ENCODE peak calls at places on chromosomes 7 and 10, in seven cellular contexts. One of them, this sample, is unnamed.

GRCh38 chr7:54812747-54813146 is 53.7 kb upstream of the SEC61G start:
- DNase-seq in esophagus muscularis mucosa: no peak
- DNase-seq in SK-N-MC: no peak
- DNase-seq in A549: no peak
- DNase-seq in DND-41: no peak
- DNase-seq in OCI-LY7: no peak
- DNase-seq in lower leg skin: no peak
- DNase-seq in this sample: no peak

GRCh38 chr10:72227826-72228225 is 11.8 kb upstream of the ASCC1 start:
- DNase-seq in lower leg skin: no peak
- DNase-seq in SK-N-MC: no peak
- DNase-seq in esophagus muscularis mucosa: no peak
- DNase-seq in DND-41: no peak
- DNase-seq in A549: no peak
- DNase-seq in OCI-LY7: no peak
- DNase-seq in this sample: no peak

GRCh38 chr10:29130190-29130673 is 158.6 kb upstream of the LYZL1 start:
- DNase-seq in lower leg skin: no peak
- DNase-seq in esophagus muscularis mucosa: no peak
- DNase-seq in SK-N-MC: no peak
- DNase-seq in OCI-LY7: peak; percentile 2
- DNase-seq in A549: peak; percentile 69
- DNase-seq in DND-41: no peak
- DNase-seq in this sample: peak; percentile 36

GRCh38 chr10:132389631-132390454 is 7.2 kb upstream of the PWWP2B start:
- DNase-seq in esophagus muscularis mucosa: no peak
- DNase-seq in OCI-LY7: peak; percentile 10
- DNase-seq in SK-N-MC: no peak
- DNase-seq in A549: no peak
- DNase-seq in lower leg skin: no peak
- DNase-seq in DND-41: no peak
- DNase-seq in this sample: no peak

GRCh38 chr10:19719320-19719719 is 96.9 kb upstream of the PLXDC2 start:
- DNase-seq in A549: no peak
- DNase-seq in lower leg skin: peak; percentile 25
- DNase-seq in OCI-LY7: no peak
- DNase-seq in SK-N-MC: peak; percentile 88
- DNase-seq in esophagus muscularis mucosa: no peak
- DNase-seq in DND-41: no peak
- DNase-seq in this sample: no peak

GRCh38 chr7:100034871-100035510 is 14.6 kb upstream of the ZSCAN21 start:
- DNase-seq in lower leg skin: no peak
- DNase-seq in A549: peak; percentile 42
- DNase-seq in esophagus muscularis mucosa: no peak
- DNase-seq in OCI-LY7: no peak
- DNase-seq in SK-N-MC: no peak
- DNase-seq in DND-41: no peak
- DNase-seq in this sample: no peak

GRCh38 chr10:34075269-34075926 is 739.7 kb downstream of the PARD3 start:
- DNase-seq in lower leg skin: no peak
- DNase-seq in DND-41: no peak
- DNase-seq in OCI-LY7: no peak
- DNase-seq in A549: no peak
- DNase-seq in esophagus muscularis mucosa: peak; percentile 91
- DNase-seq in SK-N-MC: no peak
- DNase-seq in this sample: no peak

GRCh38 chr10:111875760-111876159 is 307.8 kb downstream of the GPAM start:
- DNase-seq in SK-N-MC: no peak
- DNase-seq in A549: no peak
- DNase-seq in OCI-LY7: no peak
- DNase-seq in esophagus muscularis mucosa: no peak
- DNase-seq in lower leg skin: no peak
- DNase-seq in DND-41: no peak
- DNase-seq in this sample: no peak

GRCh38 chr7:17696422-17696821 is 243.9 kb downstream of the SNX13 start:
- DNase-seq in A549: peak; percentile 93
- DNase-seq in DND-41: no peak
- DNase-seq in lower leg skin: peak; percentile 81
- DNase-seq in OCI-LY7: no peak
- DNase-seq in SK-N-MC: no peak
- DNase-seq in esophagus muscularis mucosa: no peak
- DNase-seq in this sample: no peak

DNA sequence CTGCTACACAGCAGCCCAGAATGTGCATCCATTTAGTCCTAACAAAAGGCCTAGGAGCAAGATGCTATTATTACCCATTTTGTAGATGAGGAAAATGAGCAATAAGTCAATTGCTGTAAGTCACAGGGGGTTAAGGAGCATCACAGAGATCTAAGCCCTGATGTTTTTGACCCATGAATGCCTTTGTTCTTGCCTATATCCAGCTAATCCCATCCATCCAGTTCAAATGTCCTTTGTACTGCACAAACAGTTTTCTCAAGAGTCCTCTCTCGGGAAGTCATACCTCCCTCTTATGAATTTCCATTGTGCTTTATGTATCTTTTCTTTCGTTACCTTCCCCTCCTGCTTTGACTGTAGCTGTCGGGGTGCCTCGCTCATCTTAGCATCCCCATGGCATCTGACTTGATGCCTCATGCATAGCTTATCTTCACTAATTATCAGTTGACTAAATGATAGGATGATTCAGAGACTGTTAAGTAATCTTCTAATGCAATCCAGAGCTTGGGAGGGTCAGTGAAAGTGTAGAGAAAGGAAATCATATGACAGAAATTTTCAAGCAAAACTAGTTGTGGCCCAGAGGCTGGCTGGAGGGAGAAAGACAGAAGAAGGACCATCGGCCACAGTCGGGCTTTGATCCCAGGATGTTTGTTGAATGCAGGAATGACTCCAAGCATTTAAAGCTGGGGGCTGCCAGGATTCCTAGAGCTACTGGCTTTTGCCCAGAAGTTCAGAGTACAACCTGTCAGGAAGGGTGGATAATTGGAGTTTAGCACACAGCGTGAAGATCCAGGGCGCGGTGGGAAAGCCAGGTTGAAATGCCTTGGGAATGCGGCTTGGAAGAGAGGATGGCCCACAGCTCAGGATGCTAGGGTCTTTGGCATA is 23.5 kb downstream of the BLVRA start:
- DNase-seq in SK-N-MC: no peak
- DNase-seq in OCI-LY7: no peak
- DNase-seq in DND-41: no peak
- DNase-seq in esophagus muscularis mucosa: no peak
- DNase-seq in A549: no peak
- DNase-seq in lower leg skin: no peak
- DNase-seq in this sample: no peak
- H3K4me3 ChIP-seq in SK-N-MC: no peak overlapping the region
- H3K4me3 ChIP-seq in OCI-LY7: no peak overlapping the region
- H3K4me3 ChIP-seq in DND-41: no peak overlapping the region
- H3K4me3 ChIP-seq in esophagus muscularis mucosa: no peak overlapping the region
- H3K4me3 ChIP-seq in A549: no peak overlapping the region
- H3K4me3 ChIP-seq in lower leg skin: no peak overlapping the region
- H3K4me3 ChIP-seq in this sample: no peak overlapping the region

GRCh38 chr7:5282464-5283316 is at the start of gene SLC29A4:
- DNase-seq in SK-N-MC: no peak
- DNase-seq in OCI-LY7: no peak
- DNase-seq in A549: peak; percentile 48
- DNase-seq in esophagus muscularis mucosa: no peak
- DNase-seq in DND-41: no peak
- DNase-seq in lower leg skin: no peak
- DNase-seq in this sample: peak; percentile 15

GRCh38 chr7:5279734-5280133 is 3.0 kb upstream of the SLC29A4 start:
- DNase-seq in esophagus muscularis mucosa: no peak
- DNase-seq in DND-41: no peak
- DNase-seq in lower leg skin: no peak
- DNase-seq in OCI-LY7: no peak
- DNase-seq in SK-N-MC: no peak
- DNase-seq in A549: no peak
- DNase-seq in this sample: no peak

GRCh38 chr7:5286933-5287332 is 4.2 kb downstream of the SLC29A4 start:
- DNase-seq in A549: no peak
- DNase-seq in esophagus muscularis mucosa: no peak
- DNase-seq in OCI-LY7: no peak
- DNase-seq in SK-N-MC: no peak
- DNase-seq in lower leg skin: no peak
- DNase-seq in DND-41: no peak
- DNase-seq in this sample: no peak

GRCh38 chr7:5284304-5285281 is 1.9 kb downstream of the SLC29A4 start:
- DNase-seq in A549: peak; percentile 84
- DNase-seq in esophagus muscularis mucosa: no peak
- DNase-seq in SK-N-MC: no peak
- DNase-seq in OCI-LY7: peak; percentile 72
- DNase-seq in DND-41: no peak
- DNase-seq in lower leg skin: no peak
- DNase-seq in this sample: peak; percentile 70

DNA sequence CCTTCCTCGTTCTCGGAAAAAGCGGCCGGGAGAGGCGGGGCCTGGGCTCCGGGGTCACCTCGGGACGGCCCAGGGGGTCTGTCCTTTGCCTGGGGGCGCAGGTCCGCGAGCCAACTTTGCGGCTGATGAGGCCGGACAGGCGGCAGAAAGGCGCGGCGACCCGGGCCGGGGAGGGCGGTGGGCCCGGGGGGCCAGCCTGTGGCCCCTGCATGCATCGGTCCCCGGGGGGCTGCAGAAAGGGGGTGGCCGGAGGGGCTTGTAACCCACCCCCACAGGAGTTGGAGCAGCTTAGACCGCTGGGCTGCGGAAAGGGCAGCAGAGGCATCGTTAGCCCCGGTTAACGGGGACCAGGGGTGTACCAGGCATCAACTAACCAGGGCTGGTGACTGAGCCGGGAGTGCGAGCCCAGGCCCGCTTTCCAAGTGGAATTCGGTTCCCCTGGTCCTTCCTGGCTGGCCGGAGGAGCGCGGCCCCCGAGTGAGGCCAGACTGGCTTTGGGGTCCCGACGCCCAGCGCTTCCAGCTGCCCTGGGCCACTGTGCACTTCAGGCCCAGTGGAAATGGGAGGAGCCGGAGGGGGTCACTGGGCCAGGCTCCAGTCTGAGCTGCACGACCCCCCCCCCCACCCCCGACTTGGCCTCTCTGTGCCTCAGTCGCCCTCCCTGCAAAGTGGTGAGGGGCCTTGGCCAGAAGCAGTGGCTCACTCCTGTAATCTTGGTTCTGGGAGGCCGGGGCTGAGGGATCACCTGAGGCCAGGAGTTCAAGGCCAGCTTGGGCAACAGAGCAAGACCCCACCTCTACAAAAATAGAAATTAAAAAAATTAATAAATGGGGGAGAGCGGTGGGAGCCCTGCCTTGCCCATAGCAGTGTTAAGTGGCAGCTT is 919 bp downstream of the SLC29A4 start:
- DNase-seq in lower leg skin: no peak
- DNase-seq in A549: peak; percentile 33
- DNase-seq in SK-N-MC: no peak
- DNase-seq in DND-41: no peak
- DNase-seq in OCI-LY7: no peak
- DNase-seq in esophagus muscularis mucosa: no peak
- DNase-seq in this sample: no peak
- H3K4me3 ChIP-seq in lower leg skin: no peak overlapping the region
- H3K4me3 ChIP-seq in A549: peak overlapping the region; percentile 74
- H3K4me3 ChIP-seq in SK-N-MC: peak overlapping the region; percentile 79
- H3K4me3 ChIP-seq in DND-41: no peak overlapping the region
- H3K4me3 ChIP-seq in OCI-LY7: no peak overlapping the region
- H3K4me3 ChIP-seq in esophagus muscularis mucosa: peak overlapping the region; percentile 69
- H3K4me3 ChIP-seq in this sample: peak overlapping the region; percentile 26

DNA sequence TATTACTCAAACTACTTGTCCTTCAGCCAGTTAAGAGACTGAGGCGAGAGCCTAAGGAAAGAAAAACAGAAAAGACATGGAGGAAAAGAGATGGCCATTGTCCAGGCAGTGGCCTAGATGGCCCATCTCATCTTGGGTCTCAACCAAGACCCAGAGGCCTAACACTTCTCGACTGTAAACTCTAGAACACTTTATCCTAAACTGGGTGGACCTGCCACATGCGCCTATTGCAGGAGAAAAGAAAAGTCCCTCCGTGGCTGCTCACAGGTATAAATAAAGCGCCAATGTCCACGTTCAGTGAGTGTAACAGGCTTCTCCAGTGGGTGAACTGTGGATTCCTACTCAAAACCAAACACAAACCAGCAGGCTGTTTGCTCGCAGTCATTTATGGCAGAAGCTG is 92.7 kb upstream of the DDC start:
- DNase-seq in OCI-LY7: no peak
- DNase-seq in SK-N-MC: no peak
- DNase-seq in DND-41: no peak
- DNase-seq in A549: no peak
- DNase-seq in lower leg skin: no peak
- DNase-seq in esophagus muscularis mucosa: no peak
- DNase-seq in this sample: no peak
- H3K4me3 ChIP-seq in OCI-LY7: no peak overlapping the region
- H3K4me3 ChIP-seq in SK-N-MC: no peak overlapping the region
- H3K4me3 ChIP-seq in DND-41: no peak overlapping the region
- H3K4me3 ChIP-seq in A549: no peak overlapping the region
- H3K4me3 ChIP-seq in lower leg skin: no peak overlapping the region
- H3K4me3 ChIP-seq in esophagus muscularis mucosa: no peak overlapping the region
- H3K4me3 ChIP-seq in this sample: no peak overlapping the region

GRCh38 chr7:120273476-120273975 is 551 bp downstream of the KCND2 start:
- DNase-seq in A549: peak; percentile 6
- DNase-seq in lower leg skin: no peak
- DNase-seq in esophagus muscularis mucosa: no peak
- DNase-seq in SK-N-MC: no peak
- DNase-seq in OCI-LY7: no peak
- DNase-seq in DND-41: no peak
- DNase-seq in this sample: peak; percentile 74

GRCh38 chr7:120274482-120274881 is 1.5 kb downstream of the KCND2 start:
- DNase-seq in OCI-LY7: no peak
- DNase-seq in A549: no peak
- DNase-seq in esophagus muscularis mucosa: no peak
- DNase-seq in lower leg skin: no peak
- DNase-seq in DND-41: no peak
- DNase-seq in SK-N-MC: no peak
- DNase-seq in this sample: no peak

GRCh38 chr7:120274899-120275298 is 1.9 kb downstream of the KCND2 start:
- DNase-seq in lower leg skin: no peak
- DNase-seq in DND-41: no peak
- DNase-seq in SK-N-MC: no peak
- DNase-seq in esophagus muscularis mucosa: no peak
- DNase-seq in A549: no peak
- DNase-seq in OCI-LY7: no peak
- DNase-seq in this sample: no peak

GRCh38 chr7:120272261-120272895 is 597 bp upstream of the KCND2 start:
- DNase-seq in A549: peak; percentile 57
- DNase-seq in DND-41: no peak
- DNase-seq in OCI-LY7: peak; percentile 23
- DNase-seq in esophagus muscularis mucosa: no peak
- DNase-seq in lower leg skin: no peak
- DNase-seq in SK-N-MC: peak; percentile 30
- DNase-seq in this sample: peak; percentile 76

DNA sequence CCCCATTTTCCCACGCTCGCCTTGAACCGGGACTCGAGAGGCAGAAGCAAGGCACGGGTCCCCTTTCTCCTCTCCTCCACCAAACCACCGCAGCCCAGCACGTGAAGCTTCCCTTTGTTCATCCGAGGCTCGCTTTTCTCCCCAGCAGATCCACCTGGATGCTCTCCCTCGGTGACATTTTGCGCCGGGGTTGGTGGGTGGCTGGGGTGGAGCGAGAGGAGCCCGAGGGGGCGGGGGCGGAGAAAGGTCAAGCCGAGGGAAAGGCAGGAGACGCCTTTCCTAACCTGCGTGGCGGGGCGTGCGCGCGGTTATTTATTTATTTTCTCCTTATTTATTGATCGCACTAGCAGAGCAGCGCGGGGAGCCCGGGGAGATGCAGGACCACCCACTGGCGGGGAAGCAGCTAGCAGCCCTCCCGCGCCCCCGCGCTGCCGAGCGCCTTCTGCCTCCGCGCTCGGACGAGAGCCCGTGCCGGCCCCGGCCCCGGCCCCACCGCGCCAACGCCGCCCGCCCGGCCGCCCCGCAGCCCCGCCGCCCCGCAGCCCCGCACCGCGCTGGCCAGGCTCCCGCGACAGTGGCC is at the start of gene KCND2:
- DNase-seq in A549: no peak
- DNase-seq in esophagus muscularis mucosa: no peak
- DNase-seq in DND-41: no peak
- DNase-seq in OCI-LY7: no peak
- DNase-seq in lower leg skin: no peak
- DNase-seq in SK-N-MC: no peak
- DNase-seq in this sample: peak; percentile 44
- H3K4me3 ChIP-seq in A549: peak within 1 kb of the TSS; percentile 40
- H3K4me3 ChIP-seq in esophagus muscularis mucosa: peak within 1 kb of the TSS; percentile 62
- H3K4me3 ChIP-seq in DND-41: no peak within 1 kb of the TSS
- H3K4me3 ChIP-seq in OCI-LY7: no peak within 1 kb of the TSS
- H3K4me3 ChIP-seq in lower leg skin: peak within 1 kb of the TSS; percentile 20
- H3K4me3 ChIP-seq in SK-N-MC: peak within 1 kb of the TSS; percentile 88
- H3K4me3 ChIP-seq in this sample: peak within 1 kb of the TSS; percentile 91